ENCODE peak calls at places on chromosomes 5 and 9, in ten cellular contexts. Z is WTC11; K is activated T-helper 1 cell treated with anti-CD3 and anti-CD28 coated beads, Interleukin-12 subunit alpha, Interleukin-12 subunit beta, Interleukin-2, Interleukin-4 antibody, amounts not matched to agents 30 ng/mL and 10 ng/mL and 1 ng/mL, durations not matched to agents 14 hours and 24 hours and 36 hours; W is left lung; B is GM23338; P is HEK293T; V is stimulated activated CD8-positive, alpha-beta memory T cell treated with anti-CD3 and anti-CD28 coated beads, Interleukin-4, amount 100 ng/mL, for 4 hours; A is adrenal gland; M is GM12865; G is germinal center. N is an unnamed sample.

GRCh38 chr9:115513148-115513547 is 395.2 kb upstream of the TNC start:
- DNase-seq in Z (no peak), K (no peak), W (no peak), B (peak), P (no peak), V (no peak), A (no peak), M (no peak), G (no peak), N (no peak)

GRCh38 chr5:82480331-82480730 is 202.2 kb upstream of the RPS23 start:
- DNase-seq in Z (no peak), K (no peak), W (no peak), B (no peak), P (no peak), V (no peak), A (no peak), M (no peak), G (no peak), N (no peak)

GRCh38 chr9:35686222-35687203 is 3.2 kb downstream of the TPM2 start:
- DNase-seq in Z (no peak), K (no peak), W (no peak), B (no peak), P (no peak), V (no peak), A (no peak), M (no peak), G (no peak), N (no peak)

GRCh38 chr9:111959960-111960359 is 63.3 kb downstream of the UGCG start:
- DNase-seq in Z (no peak), K (no peak), W (no peak), B (no peak), P (no peak), V (no peak), A (no peak), M (no peak), G (no peak), N (no peak)

GRCh38 chr5:174159327-174160247 is 114.1 kb downstream of the NSG2 start:
- DNase-seq in Z (no peak), K (no peak), W (no peak), B (no peak), P (no peak), V (no peak), A (no peak), M (no peak), G (no peak), N (no peak)

GRCh38 chr5:68409259-68409658 is 193.7 kb downstream of the PIK3R1 start:
- DNase-seq in Z (no peak), K (no peak), W (no peak), B (no peak), P (no peak), V (no peak), A (no peak), M (no peak), G (no peak), N (no peak)

GRCh38 chr9:97570899-97571298 is 62.3 kb downstream of the TSTD2 start:
- DNase-seq in Z (no peak), K (no peak), W (no peak), B (no peak), P (no peak), V (no peak), A (peak), M (no peak), G (no peak), N (no peak)

GRCh38 chr9:111158375-111158774 is 120.1 kb upstream of the LPAR1 start:
- DNase-seq in Z (no peak), K (no peak), W (no peak), B (no peak), P (no peak), V (no peak), A (no peak), M (peak), G (no peak), N (no peak)

GRCh38 chr5:142491260-142491659 is 166.4 kb upstream of the SPRY4 start:
- DNase-seq in Z (no peak), K (no peak), W (no peak), B (peak), P (no peak), V (no peak), A (no peak), M (no peak), G (no peak), N (no peak)